ENCODE peak calls at places on chromosomes 1 and 21, in ten cellular contexts. W is fibroblast of lung; Q is Caki2; Z is T follicular helper cell; Y is thoracic aorta; T is HL-60; V is ovary; K is stimulated activated naive B cell treated with anti-CD40 and anti-IgM and Interleukin-4, amounts not matched to agents 10 μg/mL and 1 μg/mL and 100 μg/mL, for 72 hours; H is GM12865; R is NCI-H1694. N is an unnamed sample.

GRCh38 chr21:44578371-44579055 is 1.9 kb downstream of the KRTAP10-5 start:
- DNase-seq in Y (no peak), Z (no peak), Q (no peak), K (no peak), V (no peak), H (no peak), T (no peak), W (no peak), R (no peak), N (no peak)

GRCh38 chr1:78607334-78607927 is 12.8 kb upstream of the IFI44L start:
- DNase-seq in Z (no peak), T (no peak), R (no peak), K (no peak), Y (no peak), V (no peak), W (peak; percentile 72), H (peak; percentile 38), Q (peak; percentile 5), N (no peak)

GRCh38 chr1:8374812-8375211 is 56.9 kb downstream of the SLC45A1 start:
- DNase-seq in T (no peak), R (no peak), H (peak; percentile 22), K (no peak), V (no peak), Z (no peak), Y (no peak), Q (peak; percentile 30), W (peak; percentile 63), N (no peak)

GRCh38 chr21:19034041-19034440 is 630.5 kb upstream of the TMPRSS15 start:
- DNase-seq in Q (no peak), T (no peak), W (no peak), Z (no peak), H (no peak), K (no peak), R (no peak), V (no peak), Y (no peak), N (peak; percentile 86)

GRCh38 chr1:58047265-58047858 is 499.2 kb downstream of the OMA1 start:
- DNase-seq in Q (peak; percentile 4), K (no peak), H (peak; percentile 23), T (peak; percentile 5), R (peak; percentile 29), W (peak; percentile 6), Y (no peak), V (no peak), Z (no peak), N (peak; percentile 12)

GRCh38 chr1:169326644-169327316 is 40.8 kb downstream of the NME7 start:
- DNase-seq in Y (no peak), T (no peak), W (peak; percentile 39), H (peak; percentile 36), Q (peak; percentile 61), K (no peak), R (no peak), Z (no peak), V (no peak), N (no peak)

GRCh38 chr1:23394664-23395063 is 25.0 kb upstream of the ZNF436 start:
- DNase-seq in R (no peak), Q (no peak), Z (no peak), Y (peak; percentile 18), K (no peak), T (no peak), V (peak; percentile 89), W (peak; percentile 73), H (no peak), N (no peak)

GRCh38 chr1:84271452-84272273 is 29.8 kb upstream of the SAMD13 start:
- DNase-seq in K (peak; percentile 23), Z (no peak), Y (no peak), T (peak; percentile 18), Q (no peak), W (peak; percentile 61), H (peak; percentile 66), R (no peak), V (no peak), N (no peak)

GRCh38 chr21:37699024-37699770 is 217.1 kb downstream of the KCNJ6 start:
- DNase-seq in V (no peak), R (no peak), Q (no peak), T (no peak), Z (no peak), Y (no peak), H (no peak), K (no peak), W (no peak), N (no peak)

GRCh38 chr21:42459583-42460215 is 36.3 kb downstream of the RSPH1 start:
- DNase-seq in K (no peak), V (no peak), W (no peak), Z (no peak), H (no peak), Q (no peak), R (no peak), Y (no peak), T (no peak), N (no peak)

N was measured in cerebellar cortex.